ENCODE peak calls at places on chromosomes 4 and X, in five cellular contexts. O, H, Q, T and B are unnamed samples.

GRCh38 chrX:70088281-70088680 is 26.0 kb downstream of the OTUD6A start:
- DNase-seq in H (no peak), Q (no peak), O (peak; percentile 82), T (no peak), B (peak; percentile 16)

GRCh38 chr4:80361329-80361900 is 25.9 kb downstream of the CFAP299 start:
- DNase-seq in O (peak; percentile 28), H (no peak), T (peak; percentile 57), Q (peak; percentile 61), B (peak; percentile 47)

GRCh38 chr4:154164931-154165839 is 326.4 kb downstream of the DCHS2 start:
- DNase-seq in T (peak; percentile 76), Q (no peak), O (peak; percentile 97), H (no peak), B (peak; percentile 78)

GRCh38 chr4:140296335-140296753 is 77.1 kb upstream of the SCOC start:
- DNase-seq in Q (no peak), O (peak; percentile 97), T (peak; percentile 39), H (no peak), B (peak; percentile 75)

GRCh38 chr4:160375746-160376452 is 1273.0 kb downstream of the RAPGEF2 start:
- DNase-seq in T (peak; percentile 32), O (no peak), H (no peak), Q (no peak), B (peak; percentile 2)

GRCh38 chr4:26736621-26737020 is 124.0 kb upstream of the STIM2 start:
- DNase-seq in H (no peak), T (peak; percentile 74), O (no peak), Q (no peak), B (no peak)

GRCh38 chr4:27368781-27369180 is 508.1 kb downstream of the STIM2 start:
- DNase-seq in H (no peak), O (no peak), Q (no peak), T (no peak), B (peak; percentile 19)

GRCh38 chrX:49230500-49231232 is 2.5 kb downstream of the CACNA1F start:
- DNase-seq in O (no peak), T (peak; percentile 49), H (peak; percentile 93), Q (peak; percentile 84), B (no peak)

GRCh38 chr4:53592128-53592527 is 842 bp upstream of the LNX1 start:
- DNase-seq in T (peak; percentile 57), Q (peak; percentile 48), O (no peak), H (no peak), B (peak; percentile 71)

GRCh38 chr4:124913237-124913636 is 200.7 kb upstream of the ANKRD50 start:
- DNase-seq in O (no peak), Q (peak; percentile 15), T (no peak), H (no peak), B (no peak)

GRCh38 chrX:13094374-13094773 is 50.0 kb upstream of the FAM9C start:
- DNase-seq in T (no peak), Q (no peak), H (no peak), O (no peak), B (no peak)

GRCh38 chrX:13094780-13095425 is 50.5 kb upstream of the FAM9C start:
- DNase-seq in Q (no peak), H (no peak), O (peak; percentile 56), T (no peak), B (peak; percentile 31)

GRCh38 chrX:13092455-13092941 is 48.1 kb upstream of the FAM9C start:
- DNase-seq in T (no peak), Q (no peak), H (peak; percentile 57), O (no peak), B (no peak)

GRCh38 chrX:13091111-13091765 is 46.8 kb upstream of the FAM9C start:
- DNase-seq in Q (no peak), T (no peak), H (no peak), O (no peak), B (peak; percentile 20)

DNA sequence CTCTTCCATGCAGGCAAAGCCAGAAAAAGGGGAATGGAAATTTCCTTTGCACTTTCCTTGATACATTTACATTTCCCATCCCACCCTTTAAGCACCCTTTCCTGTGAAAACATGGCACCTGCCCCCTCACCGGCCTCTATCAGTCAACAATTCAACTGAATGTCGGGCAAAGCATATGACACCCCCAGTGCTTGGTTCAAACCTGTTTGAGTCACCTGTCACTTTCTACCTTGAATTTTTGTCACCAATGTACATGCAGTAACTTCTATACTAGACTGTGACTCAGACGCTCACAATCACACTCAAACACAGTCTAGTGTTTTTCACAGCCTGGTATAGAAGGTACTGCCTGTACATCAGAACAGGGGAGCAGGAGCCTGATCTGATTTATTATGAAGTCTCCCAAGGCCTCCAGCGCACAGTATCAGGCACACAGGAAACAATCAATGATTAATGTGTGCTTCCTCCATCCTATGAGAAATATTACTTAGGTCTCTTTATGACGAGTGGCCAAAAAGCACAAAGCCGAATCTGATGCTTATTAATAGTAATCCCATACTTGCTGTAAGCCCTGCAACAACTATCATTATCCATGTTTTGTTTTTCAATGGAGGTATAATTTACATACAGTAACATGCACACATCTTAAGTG is 49.2 kb upstream of the FAM9C start:
- DNase-seq in T (no peak), H (no peak), O (no peak), Q (no peak), B (no peak)
- H3K4me3 ChIP-seq in T (no peak overlapping the region), H (no peak overlapping the region), O (no peak overlapping the region), Q (no peak overlapping the region), B (no peak overlapping the region)

GRCh38 chr4:121308828-121309227 is 72.0 kb downstream of the QRFPR start:
- DNase-seq in Q (no peak), H (no peak), T (no peak), O (no peak), B (no peak)

GRCh38 chr4:121308328-121308663 is 72.5 kb downstream of the QRFPR start:
- DNase-seq in H (no peak), O (peak; percentile 0), T (peak; percentile 28), Q (no peak), B (no peak)

GRCh38 chr4:121304843-121305348 is 75.9 kb downstream of the QRFPR start:
- DNase-seq in Q (no peak), O (no peak), H (no peak), T (no peak), B (no peak)

GRCh38 chr4:121306932-121307331 is 73.9 kb downstream of the QRFPR start:
- DNase-seq in Q (no peak), O (no peak), H (no peak), T (no peak), B (no peak)

GRCh38 chr4:121307441-121308327 is 73.1 kb downstream of the QRFPR start:
- DNase-seq in O (peak; percentile 50), H (no peak), T (peak; percentile 80), Q (peak; percentile 85), B (peak; percentile 75)
- TF ChIP-seq CTCF in O (peak; percentile 78), H (peak; percentile 63), T (peak; percentile 70), Q (peak; percentile 97), B (peak; percentile 93)

DNA sequence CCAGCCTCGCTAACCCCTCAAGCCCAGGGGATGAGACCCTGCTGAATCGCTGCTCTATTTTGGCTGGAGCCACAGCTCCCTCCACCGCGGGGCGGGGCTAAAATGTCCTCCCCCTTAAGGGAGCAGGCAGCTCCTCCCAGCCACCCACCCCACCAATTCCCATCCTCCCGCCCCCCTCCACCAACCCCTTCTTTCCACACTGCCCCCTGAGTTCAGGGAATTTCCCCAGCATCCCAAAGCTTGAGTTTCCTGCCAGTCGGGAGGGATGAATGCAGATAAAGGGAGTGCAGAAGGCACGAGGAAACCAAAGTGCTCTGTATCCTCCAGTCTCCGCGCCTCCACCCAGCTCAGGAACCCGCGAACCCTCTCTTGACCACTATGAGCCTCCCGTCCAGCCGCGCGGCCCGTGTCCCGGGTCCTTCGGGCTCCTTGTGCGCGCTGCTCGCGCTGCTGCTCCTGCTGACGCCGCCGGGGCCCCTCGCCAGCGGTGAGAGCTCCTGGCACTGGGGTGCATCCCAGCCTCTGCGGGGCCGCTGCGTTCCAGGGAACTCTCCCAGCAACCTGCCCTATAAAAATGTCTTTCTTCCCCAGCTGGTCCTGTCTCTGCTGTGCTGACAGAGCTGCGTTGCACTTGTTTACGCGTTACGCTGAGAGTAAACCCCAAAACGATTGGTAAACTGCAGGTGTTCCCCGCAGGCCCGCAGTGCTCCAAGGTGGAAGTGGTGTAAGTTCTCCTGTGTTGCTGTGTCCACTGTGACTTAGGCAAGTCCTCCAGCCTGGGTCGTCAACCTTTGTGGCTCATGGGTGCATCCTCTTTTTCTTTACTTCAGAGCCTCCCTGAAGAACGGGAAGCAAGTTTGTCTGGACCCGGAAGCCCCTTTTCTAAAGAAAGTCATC is at the start of gene CXCL6:
- DNase-seq in T (no peak), O (no peak), Q (peak; percentile 81), H (peak; percentile 89), B (peak; percentile 70)
- H3K4me3 ChIP-seq in T (peak within 1 kb of the TSS; percentile 34), O (peak within 1 kb of the TSS; percentile 50), Q (peak within 1 kb of the TSS; percentile 72), H (no peak within 1 kb of the TSS), B (peak within 1 kb of the TSS; percentile 67)

DNA sequence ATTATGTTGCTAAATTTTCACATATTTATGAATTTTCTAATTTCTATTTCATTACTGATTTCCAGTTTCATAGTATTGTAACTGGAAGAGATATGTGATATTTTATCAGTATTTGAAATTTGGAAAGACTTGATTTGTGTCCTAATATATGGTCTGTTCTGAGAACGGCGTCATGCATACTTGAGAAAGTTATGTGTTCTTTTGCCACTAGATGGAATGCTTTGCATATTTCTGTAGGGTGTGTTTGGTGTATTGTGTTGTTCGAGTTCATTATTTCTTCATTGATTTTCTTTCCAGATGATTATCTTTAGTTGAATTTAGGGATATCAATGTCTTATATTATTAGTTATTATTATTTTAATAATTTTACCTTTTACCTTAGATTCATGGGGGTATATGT is 110.6 kb upstream of the ITM2A start:
- DNase-seq in O (no peak), H (no peak), T (peak; percentile 2), Q (no peak), B (no peak)
- TF ChIP-seq CTCF in O (no peak), H (no peak), T (no peak), Q (no peak), B (no peak)

GRCh38 chr4:170088686-170089085 is 1.1 kb downstream of the AADAT start:
- DNase-seq in H (no peak), O (no peak), Q (no peak), T (no peak), B (no peak)
- H3K4me3 ChIP-seq in H (peak overlapping the region; percentile 49), O (peak overlapping the region; percentile 80), Q (peak overlapping the region; percentile 75), T (no peak overlapping the region), B (peak overlapping the region; percentile 71)

DNA sequence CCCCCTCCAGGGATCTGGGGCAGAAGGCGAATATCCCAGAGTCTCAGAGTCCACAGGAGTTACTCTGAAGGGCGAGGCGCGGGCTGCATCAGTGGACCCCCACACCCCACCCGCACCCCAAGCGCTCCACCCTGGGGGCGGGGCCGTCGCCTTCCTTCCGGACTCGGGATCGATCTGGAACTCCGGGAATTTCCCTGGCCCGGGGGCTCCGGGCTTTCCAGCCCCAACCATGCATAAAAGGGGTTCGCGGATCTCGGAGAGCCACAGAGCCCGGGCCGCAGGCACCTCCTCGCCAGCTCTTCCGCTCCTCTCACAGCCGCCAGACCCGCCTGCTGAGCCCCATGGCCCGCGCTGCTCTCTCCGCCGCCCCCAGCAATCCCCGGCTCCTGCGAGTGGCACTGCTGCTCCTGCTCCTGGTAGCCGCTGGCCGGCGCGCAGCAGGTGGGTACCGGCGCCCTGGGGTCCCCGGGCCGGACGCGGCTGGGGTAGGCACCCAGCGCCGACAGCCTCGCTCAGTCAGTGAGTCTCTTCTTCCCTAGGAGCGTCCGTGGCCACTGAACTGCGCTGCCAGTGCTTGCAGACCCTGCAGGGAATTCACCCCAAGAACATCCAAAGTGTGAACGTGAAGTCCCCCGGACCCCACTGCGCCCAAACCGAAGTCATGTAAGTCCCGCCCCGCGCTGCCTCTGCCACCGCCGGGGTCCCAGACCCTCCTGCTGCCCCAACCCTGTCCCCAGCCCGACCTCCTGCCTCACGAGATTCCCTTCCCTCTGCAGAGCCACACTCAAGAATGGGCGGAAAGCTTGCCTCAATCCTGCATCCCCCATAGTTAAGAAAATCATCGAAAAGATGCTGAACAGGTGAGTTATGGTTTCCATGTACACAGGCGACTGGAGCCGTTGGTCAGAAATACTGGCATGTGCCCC is at the start of gene CXCL1:
- DNase-seq in Q (peak; percentile 79), H (peak; percentile 89), T (peak; percentile 20), O (no peak), B (peak; percentile 73)
- TF ChIP-seq CTCF in Q (no peak), H (no peak), T (no peak), O (no peak), B (no peak)